ENCODE peak calls at places on chromosome 9, in nine cellular contexts. O is PC-3, F is epithelial cell of esophagus, B is left ventricle myocardium inferior, M is AG04449, Q is Panc1, G is AG09309, Y is A549, C is tibial artery. V is an unnamed sample.
A peak's percentile ranks its signal among the peaks of the same experiment; 100 is the strongest.

GRCh38 chr9:120904061-120904998 is 22.3 kb downstream of the TRAF1 start:
- DNase-seq in O (no peak), F (no peak), B (no peak), M (no peak), Q (no peak), G (no peak), Y (no peak), C (no peak), V (no peak)

GRCh38 chr9:87223397-87224246 is 274.0 kb upstream of the DAPK1 start:
- DNase-seq in O (no peak), F (no peak), B (no peak), M (no peak), Q (no peak), G (no peak), Y (no peak), C (no peak), V (peak; percentile 11)

GRCh38 chr9:100589582-100589981 is 11.7 kb downstream of the CAVIN4 start:
- DNase-seq in O (peak; percentile 55), F (no peak), B (no peak), M (no peak), Q (no peak), G (no peak), Y (no peak), C (no peak), V (peak; percentile 58)

GRCh38 chr9:79266986-79267385 is 304.8 kb upstream of the TLE4 start:
- DNase-seq in O (no peak), F (no peak), B (no peak), M (no peak), Q (no peak), G (no peak), Y (no peak), C (no peak), V (peak; percentile 27)

GRCh38 chr9:17116400-17116837 is 18.4 kb upstream of the CNTLN start:
- DNase-seq in O (peak; percentile 60), F (peak; percentile 49), B (no peak), M (no peak), Q (no peak), G (no peak), Y (peak; percentile 31), C (no peak), V (peak; percentile 57)

GRCh38 chr9:81318571-81318970 is 370.8 kb downstream of the TLE1 start:
- DNase-seq in O (peak; percentile 69), F (peak; percentile 61), B (no peak), M (no peak), Q (no peak), G (peak; percentile 18), Y (peak; percentile 36), C (no peak), V (peak; percentile 45)

GRCh38 chr9:121604654-121605053 is 46.8 kb upstream of the DAB2IP start:
- DNase-seq in O (no peak), F (no peak), B (no peak), M (no peak), Q (no peak), G (no peak), Y (no peak), C (no peak), V (no peak)

GRCh38 chr9:128005938-128006337 is 25.1 kb upstream of the EEIG1 start:
- DNase-seq in O (peak; percentile 24), F (no peak), B (peak; percentile 31), M (no peak), Q (no peak), G (no peak), Y (no peak), C (no peak), V (no peak)

GRCh38 chr9:2039294-2040180 is 24.4 kb downstream of the SMARCA2 start:
- DNase-seq in O (no peak), F (no peak), B (no peak), M (no peak), Q (no peak), G (no peak), Y (no peak), C (no peak), V (no peak)

GRCh38 chr9:98101868-98102273 is 17.2 kb downstream of the TRIM14 start:
- DNase-seq in O (no peak), F (no peak), B (no peak), M (no peak), Q (no peak), G (no peak), Y (no peak), C (peak; percentile 60), V (no peak)

GRCh38 chr9:70012569-70012968 is 31.1 kb upstream of the MAMDC2 start:
- DNase-seq in O (no peak), F (no peak), B (no peak), M (no peak), Q (no peak), G (no peak), Y (no peak), C (no peak), V (no peak)

GRCh38 chr9:133580416-133580738 is 28.8 kb downstream of the FAM163B start:
- DNase-seq in O (no peak), F (no peak), B (no peak), M (no peak), Q (no peak), G (no peak), Y (no peak), C (no peak), V (no peak)

GRCh38 chr9:136004219-136004618 is 43.0 kb upstream of the UBAC1 start:
- DNase-seq in O (no peak), F (no peak), B (no peak), M (no peak), Q (no peak), G (no peak), Y (no peak), C (no peak), V (no peak)

GRCh38 chr9:105065119-105066088 is 137.4 kb upstream of the ABCA1 start:
- DNase-seq in O (no peak), F (no peak), B (no peak), M (no peak), Q (no peak), G (no peak), Y (no peak), C (no peak), V (no peak)

DNA sequence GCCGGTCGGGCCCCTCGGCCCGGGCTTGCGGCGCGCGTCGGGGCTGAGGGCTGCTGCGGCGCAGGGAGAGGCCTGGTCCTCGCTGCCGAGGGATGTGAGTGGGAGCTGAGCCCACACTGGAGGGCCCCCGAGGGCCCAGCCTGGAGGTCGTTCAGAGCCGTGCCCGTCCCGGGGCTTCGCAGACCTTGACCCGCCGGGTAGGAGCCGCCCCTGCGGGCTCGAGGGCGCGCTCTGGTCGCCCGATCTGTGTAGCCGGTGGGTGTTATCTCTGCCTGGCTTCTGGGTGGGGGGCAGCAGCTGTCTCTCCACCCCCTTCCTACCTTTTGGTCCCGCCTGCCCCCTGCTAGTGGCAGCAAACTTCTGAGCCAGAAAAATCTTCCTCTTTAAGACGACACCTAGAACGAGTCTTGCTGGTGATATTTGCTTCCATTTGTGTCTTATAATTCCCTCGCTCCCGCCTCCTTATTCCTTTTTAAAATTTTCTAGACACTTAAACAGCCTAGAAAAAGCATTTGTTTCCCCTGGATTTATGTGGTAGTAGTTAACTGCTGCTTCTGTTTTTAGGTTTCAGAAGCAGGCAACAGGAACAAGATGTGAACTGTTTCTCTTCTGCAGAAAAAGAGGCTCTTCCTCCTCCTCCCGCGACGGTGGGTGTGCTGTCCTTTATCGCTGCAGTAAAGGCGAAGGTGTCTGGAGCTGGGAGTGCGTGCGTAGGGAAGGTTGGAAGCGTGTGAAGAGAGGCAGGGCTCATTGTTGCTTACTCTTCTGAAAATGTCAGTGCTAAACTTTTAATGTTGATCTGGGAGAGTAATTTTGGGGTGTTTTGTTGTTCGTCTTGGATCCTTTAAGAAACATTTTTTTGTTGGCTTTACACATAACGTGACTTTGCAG is 549 bp downstream of the JAK2 start:
- DNase-seq in O (peak; percentile 49), F (peak; percentile 62), B (peak; percentile 23), M (no peak), Q (no peak), G (no peak), Y (no peak), C (no peak), V (peak; percentile 28)
- TF ChIP-seq CTCF in O (no peak), F (no peak), B (no peak), M (no peak), Q (no peak), G (no peak), Y (peak; percentile 10), C (no peak), V (peak; percentile 27)

DNA sequence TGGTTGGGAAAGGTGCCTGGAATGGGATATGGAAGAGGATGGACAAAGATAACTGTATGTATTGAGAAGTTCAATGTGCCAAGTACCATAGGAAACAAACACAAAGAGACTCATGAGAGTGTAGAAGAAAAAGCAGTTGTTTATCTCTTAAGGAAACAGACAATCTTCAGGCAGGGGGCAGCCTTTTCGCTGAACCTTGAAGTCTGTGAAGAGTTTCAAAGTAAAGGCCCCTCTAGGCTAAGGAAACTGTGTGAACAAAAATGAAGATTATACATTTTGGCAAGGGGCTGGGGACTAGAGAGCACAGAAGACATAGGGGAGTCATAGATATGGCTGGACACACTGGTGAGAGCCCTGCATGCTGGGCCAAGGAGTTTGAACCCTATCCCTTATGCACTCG is 27.5 kb upstream of the FRMPD1 start:
- DNase-seq in O (no peak), F (no peak), B (no peak), M (no peak), Q (no peak), G (no peak), Y (no peak), C (no peak), V (no peak)
- TF ChIP-seq CTCF in O (no peak), F (no peak), B (no peak), M (no peak), Q (peak; percentile 13), G (no peak), Y (no peak), C (no peak), V (peak; percentile 15)

DNA sequence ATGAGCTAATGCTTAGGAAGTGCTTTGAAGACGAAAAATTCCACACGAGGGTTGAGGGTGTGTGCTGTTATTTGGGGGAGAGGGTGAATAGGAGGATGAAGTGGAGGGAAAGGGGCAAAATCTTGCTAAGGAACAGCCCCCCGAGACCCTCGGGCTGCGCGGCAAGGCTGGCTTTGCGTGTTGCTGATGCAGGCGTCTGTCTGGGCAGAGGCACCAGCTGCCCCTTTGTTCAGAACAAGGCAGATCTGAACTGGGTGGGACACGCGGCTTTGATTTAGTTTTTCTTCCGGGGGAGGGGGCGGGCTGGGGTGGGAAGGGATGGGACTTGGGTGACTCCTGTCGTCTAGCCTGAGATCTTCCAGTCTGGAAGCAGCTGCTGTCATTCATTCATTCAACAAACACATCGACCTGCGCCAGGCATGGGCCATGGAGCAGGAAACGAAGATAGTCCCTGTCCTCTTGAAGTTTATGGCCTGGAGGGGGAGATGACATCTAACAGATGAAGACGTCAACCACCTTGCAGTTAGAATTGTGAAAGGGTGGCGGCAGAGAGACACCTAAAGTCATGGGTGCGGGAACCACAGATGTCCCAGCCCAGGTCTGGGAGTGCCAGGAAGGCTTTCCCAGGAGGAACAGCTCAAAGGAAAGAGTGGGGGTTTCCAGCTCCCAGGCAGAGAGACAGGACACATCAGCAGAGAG is 20.8 kb upstream of the IER5L start:
- DNase-seq in O (no peak), F (no peak), B (no peak), M (no peak), Q (no peak), G (no peak), Y (no peak), C (no peak), V (no peak)
- TF ChIP-seq CTCF in O (no peak), F (no peak), B (no peak), M (no peak), Q (no peak), G (no peak), Y (no peak), C (no peak), V (no peak)

DNA sequence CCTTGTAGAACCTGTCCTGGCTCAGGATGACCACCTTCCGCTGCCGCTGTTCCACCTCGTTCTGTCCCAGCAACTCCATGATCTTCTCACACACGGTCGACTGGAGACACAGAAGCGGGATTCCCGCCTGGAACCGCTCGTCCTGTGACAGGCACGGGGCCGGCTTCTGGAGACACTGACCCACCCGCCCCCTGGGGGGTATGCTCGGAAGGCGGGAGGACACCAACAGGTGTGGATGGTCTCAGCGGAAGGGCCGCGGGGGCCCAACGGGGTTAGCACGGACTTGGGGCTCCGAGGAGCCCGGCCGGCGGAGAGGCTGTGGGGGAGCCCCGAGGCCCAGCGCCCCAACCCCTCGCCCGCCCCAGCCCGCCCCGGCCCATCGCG is 525 bp downstream of the UCK1 start:
- DNase-seq in O (peak; percentile 33), F (peak; percentile 32), B (peak; percentile 32), M (no peak), Q (no peak), G (no peak), Y (peak; percentile 92), C (peak; percentile 76), V (peak; percentile 25)
- TF ChIP-seq CTCF in O (peak; percentile 14), F (peak; percentile 3), B (peak; percentile 38), M (peak; percentile 43), Q (no peak), G (peak; percentile 47), Y (peak; percentile 11), C (peak; percentile 12), V (peak; percentile 61)

V was measured in HFFc6.